ENCODE peak calls at places on chromosomes 6 and 20, in seven cellular contexts. S is choroid plexus epithelial cell, F is NCI-H345, O is cardiac muscle cell, C is NCI-H1105, U is germinal center, D is kidney. M is an unnamed sample.

GRCh38 chr20:8244637-8245036 is 112.6 kb downstream of the PLCB1 start:
- DNase-seq in S (peak; percentile 88), F (peak; percentile 12), O (no peak), C (no peak), U (no peak), D (no peak), M (peak; percentile 94)

GRCh38 chr6:101146389-101146788 is 247.1 kb upstream of the GRIK2 start:
- DNase-seq in S (peak; percentile 76), F (no peak), O (no peak), C (no peak), U (no peak), D (no peak), M (peak; percentile 48)

GRCh38 chr20:58692579-58693225 is at the start of gene NPEPL1:
- DNase-seq in S (peak; percentile 77), F (peak; percentile 56), O (peak; percentile 83), C (no peak), U (peak; percentile 92), D (peak; percentile 87), M (peak; percentile 92)

GRCh38 chr6:79946242-79946641 is 1.1 kb downstream of the ELOVL4 start:
- DNase-seq in S (peak; percentile 54), F (peak; percentile 52), O (peak; percentile 63), C (peak; percentile 40), U (peak; percentile 13), D (no peak), M (peak; percentile 60)

GRCh38 chr20:41717464-41717863 is 99.3 kb upstream of the CHD6 start:
- DNase-seq in S (no peak), F (peak; percentile 97), O (no peak), C (peak; percentile 87), U (no peak), D (no peak), M (no peak)

GRCh38 chr20:62066339-62066982 is 780 bp upstream of the TAF4 start:
- DNase-seq in S (peak; percentile 36), F (peak; percentile 80), O (peak; percentile 83), C (peak; percentile 79), U (no peak), D (no peak), M (peak; percentile 60)

GRCh38 chr20:58112017-58112781 is 116.3 kb downstream of the ANKRD60 start:
- DNase-seq in S (peak; percentile 67), F (no peak), O (no peak), C (no peak), U (no peak), D (no peak), M (peak; percentile 74)

GRCh38 chr6:149013932-149014331 is 267.1 kb downstream of the UST start:
- DNase-seq in S (no peak), F (no peak), O (peak; percentile 7), C (no peak), U (no peak), D (no peak), M (no peak)

GRCh38 chr20:36992802-36993334 is 41.4 kb upstream of the SAMHD1 start:
- DNase-seq in S (no peak), F (no peak), O (no peak), C (no peak), U (no peak), D (no peak), M (no peak)

GRCh38 chr20:21520702-21521595 is 7.1 kb upstream of the NKX2-2 start:
- DNase-seq in S (peak; percentile 6), F (peak; percentile 9), O (no peak), C (peak; percentile 58), U (no peak), D (no peak), M (no peak)

GRCh38 chr20:59135093-59135492 is 28.5 kb upstream of the ZNF831 start:
- DNase-seq in S (no peak), F (no peak), O (no peak), C (no peak), U (no peak), D (no peak), M (no peak)

GRCh38 chr6:116060572-116061283 is at the start of gene FRK:
- DNase-seq in S (peak; percentile 60), F (no peak), O (no peak), C (no peak), U (no peak), D (no peak), M (peak; percentile 15)

GRCh38 chr6:47242483-47243386 is 67.0 kb downstream of the TNFRSF21 start:
- DNase-seq in S (peak; percentile 97), F (peak; percentile 35), O (peak; percentile 88), C (peak; percentile 67), U (peak; percentile 70), D (peak; percentile 96), M (peak; percentile 75)

GRCh38 chr6:100301731-100302130 is 163.0 kb downstream of the SIM1 start:
- DNase-seq in S (no peak), F (no peak), O (no peak), C (no peak), U (no peak), D (no peak), M (no peak)

GRCh38 chr6:56521454-56521853 is 121.2 kb downstream of the DST start:
- DNase-seq in S (no peak), F (no peak), O (no peak), C (no peak), U (no peak), D (no peak), M (no peak)

GRCh38 chr6:127966616-127967015 is 65.8 kb upstream of the THEMIS start:
- DNase-seq in S (peak; percentile 77), F (no peak), O (no peak), C (no peak), U (no peak), D (no peak), M (peak; percentile 12)

GRCh38 chr20:59435496-59435895 is 135.1 kb downstream of the EDN3 start:
- DNase-seq in S (no peak), F (no peak), O (no peak), C (peak; percentile 96), U (no peak), D (no peak), M (no peak)

GRCh38 chr20:63361507-63362425 is 617 bp upstream of the CHRNA4 start:
- DNase-seq in S (no peak), F (peak; percentile 64), O (no peak), C (peak; percentile 45), U (no peak), D (peak; percentile 71), M (no peak)

GRCh38 chr6:152571089-152571488 is 66.1 kb downstream of the SYNE1 start:
- DNase-seq in S (peak; percentile 58), F (no peak), O (no peak), C (no peak), U (no peak), D (no peak), M (peak; percentile 13)

GRCh38 chr6:148340586-148341297 is 1.9 kb upstream of the SASH1 start:
- DNase-seq in S (no peak), F (no peak), O (no peak), C (no peak), U (no peak), D (no peak), M (no peak)

GRCh38 chr20:52192296-52193007 is 873 bp upstream of the ZFP64 start:
- DNase-seq in S (no peak), F (no peak), O (peak; percentile 49), C (no peak), U (peak; percentile 30), D (no peak), M (no peak)

GRCh38 chr20:53077373-53078205 is 105.4 kb downstream of the TSHZ2 start:
- DNase-seq in S (no peak), F (no peak), O (no peak), C (no peak), U (peak; percentile 9), D (no peak), M (no peak)

GRCh38 chr6:38567436-38567835 is 72.3 kb downstream of the BTBD9 start:
- DNase-seq in S (peak; percentile 95), F (peak; percentile 79), O (peak; percentile 14), C (peak; percentile 82), U (no peak), D (peak; percentile 81), M (peak; percentile 86)